ENCODE peak calls at places on chromosomes 7 and 10, in five cellular contexts. D is NCI-H774; K is stimulated activated CD4-positive, alpha-beta T cell treated with anti-CD3 and anti-CD28 coated beads, Interleukin-1b, Interleukin-23, amount 100 ng/mL, for 24 hours; P is nephron progenitor cell; U is Kasumi-1. T is an unnamed sample.

GRCh38 chr7:22109761-22110160 is 164.1 kb upstream of the CDCA7L start:
- DNase-seq in U (no peak), K (peak; percentile 6), P (peak; percentile 48), D (no peak), T (peak; percentile 15)

GRCh38 chr7:136585954-136586670 is 282.3 kb upstream of the CHRM2 start:
- DNase-seq in K (no peak), P (no peak), D (no peak), U (no peak), T (no peak)

GRCh38 chr7:139873593-139874374 is 44.7 kb downstream of the TBXAS1 start:
- DNase-seq in P (no peak), K (no peak), U (no peak), D (no peak), T (no peak)

GRCh38 chr10:72733989-72734388 is 42.0 kb downstream of the MCU start:
- DNase-seq in K (no peak), U (no peak), P (no peak), D (no peak), T (no peak)

GRCh38 chr10:17637869-17638268 is 6.1 kb upstream of the STAM start:
- DNase-seq in U (no peak), D (no peak), K (no peak), P (no peak), T (no peak)

GRCh38 chr10:123516291-123516690 is 149.9 kb upstream of the GPR26 start:
- DNase-seq in D (no peak), K (no peak), U (no peak), P (no peak), T (no peak)

GRCh38 chr10:59623823-59624535 is 85.7 kb downstream of the SLC16A9 start:
- DNase-seq in D (no peak), P (no peak), U (no peak), K (no peak), T (no peak)

GRCh38 chr7:74535951-74536356 is 82.2 kb downstream of the GTF2IRD1 start:
- DNase-seq in P (no peak), K (no peak), D (no peak), U (no peak), T (no peak)

GRCh38 chr7:103593691-103594090 is 147.7 kb upstream of the SLC26A5 start:
- DNase-seq in P (no peak), K (no peak), D (no peak), U (no peak), T (peak; percentile 29)

GRCh38 chr10:68330852-68331454 is 911 bp upstream of the HNRNPH3 start:
- DNase-seq in K (peak; percentile 9), P (peak; percentile 8), D (peak; percentile 22), U (peak; percentile 89), T (peak; percentile 21)

GRCh38 chr7:24039991-24040390 is 244.0 kb upstream of the NPY start:
- DNase-seq in U (no peak), D (no peak), K (no peak), P (no peak), T (no peak)

GRCh38 chr7:114354306-114354705 is 60.3 kb upstream of the FOXP2 start:
- DNase-seq in K (no peak), D (no peak), U (no peak), P (no peak), T (no peak)

GRCh38 chr7:112398534-112398933 is 51.7 kb upstream of the IFRD1 start:
- DNase-seq in U (no peak), K (no peak), P (no peak), D (no peak), T (no peak)

GRCh38 chr7:136887317-136887716 is 18.9 kb downstream of the CHRM2 start:
- DNase-seq in P (no peak), U (no peak), D (no peak), K (no peak), T (no peak)

GRCh38 chr7:128389085-128389814 is 20.5 kb downstream of the IMPDH1 start:
- DNase-seq in K (no peak), D (no peak), P (peak; percentile 31), U (no peak), T (no peak)

GRCh38 chr10:17981766-17982380 is 30.2 kb downstream of the SLC39A12 start:
- DNase-seq in D (no peak), P (no peak), U (no peak), K (no peak), T (peak; percentile 84)

GRCh38 chr10:35563266-35563891 is 41.8 kb upstream of the GJD4 start:
- DNase-seq in U (peak; percentile 91), D (peak; percentile 38), P (peak; percentile 70), K (peak; percentile 21), T (peak; percentile 65)

GRCh38 chr10:78664929-78665525 is 403.7 kb upstream of the ZMIZ1 start:
- DNase-seq in U (peak; percentile 31), P (no peak), K (no peak), D (no peak), T (peak; percentile 27)

GRCh38 chr7:25296086-25296485 is 67.8 kb upstream of the NPVF start:
- DNase-seq in U (no peak), K (no peak), D (no peak), P (no peak), T (no peak)

T was measured in renal cortical epithelial cell.